ENCODE peak calls at places on chromosomes 12 and 14, in ten cellular contexts. V is bronchial epithelial cell, S is heart right ventricle, Y is lower lobe of right lung, B is gastrocnemius medialis, R is mammary epithelial cell, A is OCI-LY7, T is colonic mucosa, Z is hepatocyte, N is AG04450. M is an unnamed sample.
A peak's percentile ranks its signal among the peaks of the same experiment; 100 is the strongest.

GRCh38 chr12:76032043-76032981 is 736 bp upstream of the PHLDA1 start:
- DNase-seq in V (peak; percentile 57), S (peak; percentile 58), Y (no peak), B (peak; percentile 46), R (peak; percentile 65), A (peak; percentile 31), T (peak; percentile 52), Z (peak; percentile 72), N (no peak), M (peak; percentile 45)

GRCh38 chr12:54991992-54992377 is 7.4 kb upstream of the TESPA1 start:
- DNase-seq in V (no peak), S (no peak), Y (no peak), B (no peak), R (no peak), A (peak; percentile 59), T (no peak), Z (no peak), N (no peak), M (no peak)

GRCh38 chr14:104076743-104077142 is 8.8 kb upstream of the ASPG start:
- DNase-seq in V (no peak), S (no peak), Y (no peak), B (no peak), R (no peak), A (no peak), T (no peak), Z (no peak), N (no peak), M (no peak)

GRCh38 chr14:96676161-96676560 is 121.0 kb upstream of the VRK1 start:
- DNase-seq in V (peak; percentile 50), S (no peak), Y (no peak), B (no peak), R (peak; percentile 59), A (no peak), T (no peak), Z (no peak), N (no peak), M (peak; percentile 2)

GRCh38 chr12:48157889-48158370 is 615 bp upstream of the ASB8 start:
- DNase-seq in V (no peak), S (no peak), Y (no peak), B (no peak), R (no peak), A (peak; percentile 19), T (no peak), Z (no peak), N (no peak), M (no peak)

GRCh38 chr12:16612647-16613046 is 6.7 kb upstream of the LMO3 start:
- DNase-seq in V (peak; percentile 94), S (no peak), Y (no peak), B (no peak), R (peak; percentile 51), A (no peak), T (no peak), Z (no peak), N (no peak), M (no peak)

GRCh38 chr12:2944401-2945047 is 14.7 kb upstream of the TEAD4 start:
- DNase-seq in V (peak; percentile 36), S (peak; percentile 27), Y (peak; percentile 56), B (peak; percentile 69), R (peak; percentile 46), A (peak; percentile 53), T (peak; percentile 60), Z (peak; percentile 66), N (no peak), M (peak; percentile 53)

GRCh38 chr12:108678070-108678730 is 44.5 kb upstream of the SELPLG start:
- DNase-seq in V (no peak), S (no peak), Y (no peak), B (peak; percentile 51), R (no peak), A (no peak), T (no peak), Z (no peak), N (no peak), M (no peak)

GRCh38 chr12:24901975-24902461 is 46.9 kb downstream of the BCAT1 start:
- DNase-seq in V (no peak), S (no peak), Y (peak; percentile 54), B (no peak), R (peak; percentile 14), A (no peak), T (no peak), Z (no peak), N (no peak), M (peak; percentile 19)

GRCh38 chr14:23951590-23952143 is 1.9 kb upstream of the DHRS4 start:
- DNase-seq in V (no peak), S (no peak), Y (no peak), B (peak; percentile 18), R (no peak), A (no peak), T (no peak), Z (no peak), N (no peak), M (no peak)

GRCh38 chr12:6953417-6954315 is 2.5 kb downstream of the PTPN6 start:
- DNase-seq in V (no peak), S (peak; percentile 79), Y (peak; percentile 83), B (peak; percentile 18), R (no peak), A (peak; percentile 85), T (peak; percentile 72), Z (no peak), N (no peak), M (no peak)

DNA sequence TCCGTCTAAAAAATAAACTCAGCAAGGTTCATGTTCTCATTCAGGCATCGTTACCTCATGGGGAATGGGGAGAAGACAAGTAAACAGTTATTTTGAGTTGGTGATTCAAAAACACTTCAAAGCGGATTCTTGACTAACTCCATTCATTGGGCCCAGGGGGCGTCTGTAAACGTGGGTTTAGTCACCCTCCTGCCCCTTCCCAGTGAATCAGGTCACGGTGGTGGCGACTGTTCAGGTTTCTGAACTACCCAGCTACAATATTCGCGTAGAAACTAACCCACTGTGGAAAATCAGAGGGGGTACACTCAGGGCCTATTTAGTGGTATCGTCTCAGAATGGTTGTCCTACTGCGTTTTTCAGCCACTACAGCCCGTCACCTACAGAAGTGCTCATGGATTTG is 15.2 kb downstream of the OR6S1 start:
- DNase-seq in V (no peak), S (no peak), Y (no peak), B (no peak), R (no peak), A (no peak), T (no peak), Z (no peak), N (no peak), M (no peak)
- H3K4me3 ChIP-seq in V (no peak overlapping the region), S (peak overlapping the region; percentile 46), Y (no peak overlapping the region), B (no peak overlapping the region), R (no peak overlapping the region), A (no peak overlapping the region), T (no peak overlapping the region), Z (no peak overlapping the region), N (peak overlapping the region; percentile 42), M (peak overlapping the region; percentile 31)

GRCh38 chr12:121893901-121894540 is 5.4 kb downstream of the PSMD9 start:
- DNase-seq in V (peak; percentile 86), S (no peak), Y (no peak), B (no peak), R (peak; percentile 81), A (peak; percentile 70), T (peak; percentile 42), Z (peak; percentile 76), N (peak; percentile 50), M (no peak)

GRCh38 chr12:121889267-121889624 is 656 bp downstream of the PSMD9 start:
- DNase-seq in V (no peak), S (no peak), Y (no peak), B (no peak), R (no peak), A (no peak), T (no peak), Z (no peak), N (no peak), M (no peak)

GRCh38 chr12:121888083-121888477 is 510 bp upstream of the PSMD9 start:
- DNase-seq in V (no peak), S (no peak), Y (no peak), B (no peak), R (no peak), A (no peak), T (no peak), Z (no peak), N (no peak), M (no peak)

GRCh38 chr12:121892673-121893561 is 4.3 kb downstream of the PSMD9 start:
- DNase-seq in V (no peak), S (no peak), Y (no peak), B (no peak), R (no peak), A (no peak), T (no peak), Z (peak; percentile 51), N (no peak), M (no peak)

GRCh38 chr12:121888478-121889266 is at the start of gene PSMD9:
- DNase-seq in V (peak; percentile 95), S (peak; percentile 98), Y (peak; percentile 98), B (peak; percentile 96), R (peak; percentile 98), A (peak; percentile 99), T (peak; percentile 99), Z (peak; percentile 99), N (peak; percentile 94), M (peak; percentile 98)
- TF ChIP-seq CTCF in V (peak; percentile 89), S (peak; percentile 77), Y (peak; percentile 64), B (peak; percentile 61), R (peak; percentile 87), A (peak; percentile 83), T (peak; percentile 48), Z (peak; percentile 82), N (peak; percentile 87), M (peak; percentile 80)

DNA sequence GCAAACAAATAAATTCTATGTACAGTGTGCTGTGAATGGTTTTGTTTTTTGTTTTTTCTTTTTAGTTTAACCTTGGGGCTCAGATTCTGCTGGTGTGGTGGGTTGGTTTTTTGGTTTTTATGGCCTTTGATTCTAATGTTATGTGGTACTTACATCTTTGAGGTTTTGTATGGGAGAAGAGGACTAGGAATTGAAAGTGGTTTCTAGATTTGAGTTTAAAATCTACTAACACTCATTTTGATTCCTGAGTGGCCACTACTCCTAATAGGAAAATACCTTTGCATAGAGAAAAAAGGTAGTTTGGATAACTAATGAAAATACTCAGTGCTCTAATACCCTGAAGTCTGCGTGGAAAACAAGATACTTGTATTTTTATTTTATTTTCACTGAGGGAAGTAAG is 137.7 kb downstream of the MON2 start:
- DNase-seq in V (no peak), S (no peak), Y (no peak), B (no peak), R (no peak), A (no peak), T (no peak), Z (no peak), N (no peak), M (no peak)
- H3K4me3 ChIP-seq in V (no peak overlapping the region), S (peak overlapping the region; percentile 89), Y (peak overlapping the region; percentile 81), B (peak overlapping the region; percentile 82), R (peak overlapping the region; percentile 89), A (peak overlapping the region; percentile 88), T (peak overlapping the region; percentile 69), Z (peak overlapping the region; percentile 70), N (peak overlapping the region; percentile 91), M (peak overlapping the region; percentile 57)

DNA sequence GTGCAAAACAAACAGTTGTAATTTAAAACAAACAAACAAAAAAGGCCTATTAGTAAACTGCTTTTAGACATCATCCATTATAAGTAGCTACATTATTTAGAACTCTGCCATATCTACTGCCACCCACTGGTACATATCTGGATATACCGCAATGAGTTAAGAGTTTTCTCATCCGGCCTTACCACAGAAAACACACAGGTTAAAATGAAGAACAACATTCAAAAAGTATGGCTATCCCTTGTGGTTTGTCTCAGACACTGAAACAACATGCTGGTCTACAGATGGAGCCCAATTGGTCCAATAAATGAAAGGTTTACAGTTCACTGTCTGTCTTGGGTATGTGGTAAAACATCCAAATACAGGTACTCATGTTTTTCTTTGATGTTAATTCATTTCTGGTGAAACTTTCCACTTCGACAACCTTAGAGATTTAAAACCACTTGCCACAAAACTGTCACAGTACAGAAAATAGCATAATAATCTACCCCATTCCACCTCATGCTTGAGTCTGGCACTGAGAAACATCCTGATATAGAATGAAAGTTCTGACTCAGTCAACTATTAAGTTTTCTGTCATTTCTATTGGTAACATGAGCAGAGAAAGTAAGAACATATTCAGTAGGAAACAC is 354.3 kb downstream of the CEP128 start:
- DNase-seq in V (peak; percentile 65), S (no peak), Y (no peak), B (no peak), R (peak; percentile 49), A (peak; percentile 32), T (no peak), Z (peak; percentile 28), N (no peak), M (peak; percentile 28)
- TF ChIP-seq CTCF in V (peak; percentile 55), S (peak; percentile 34), Y (peak; percentile 31), B (no peak), R (peak; percentile 72), A (peak; percentile 83), T (peak; percentile 45), Z (peak; percentile 60), N (peak; percentile 45), M (peak; percentile 65)

M was measured in cardiac muscle cell.